ENCODE peak calls at places on chromosomes 12 and 14, in five cellular contexts. X is breast epithelium, H is pancreas, G is thyroid gland, Y is IMR-90. E is an unnamed sample.

GRCh38 chr14:60323199-60323891 is 74.3 kb downstream of the PPM1A start:
- DNase-seq in Y (no peak), X (no peak), G (no peak), H (no peak), E (no peak)

GRCh38 chr12:66409195-66409871 is 107.0 kb downstream of the HELB start:
- DNase-seq in G (peak; percentile 7), X (no peak), H (no peak), Y (peak; percentile 80), E (peak; percentile 45)

GRCh38 chr12:78759387-78759786 is 105.2 kb upstream of the SYT1 start:
- DNase-seq in H (no peak), Y (peak; percentile 68), X (no peak), G (no peak), E (no peak)

GRCh38 chr12:15787801-15788200 is 1.4 kb downstream of the EPS8 start:
- DNase-seq in Y (no peak), H (no peak), G (no peak), X (no peak), E (no peak)

GRCh38 chr12:54437243-54437642 is 18.2 kb upstream of the ITGA5 start:
- DNase-seq in Y (no peak), G (no peak), X (no peak), H (no peak), E (no peak)

GRCh38 chr12:82695531-82695930 is 8.8 kb downstream of the TMTC2 start:
- DNase-seq in G (no peak), Y (no peak), H (no peak), X (no peak), E (no peak)

GRCh38 chr12:53222170-53223005 is 9.6 kb downstream of the RARG start:
- DNase-seq in H (no peak), G (no peak), X (no peak), Y (no peak), E (no peak)

GRCh38 chr12:109461846-109462766 is 15.0 kb downstream of the KCTD10 start:
- DNase-seq in H (peak; percentile 45), G (peak; percentile 95), Y (peak; percentile 95), X (peak; percentile 97), E (peak; percentile 76)

GRCh38 chr12:12927211-12928079 is 24.5 kb downstream of the GPRC5D start:
- DNase-seq in G (peak; percentile 92), H (peak; percentile 90), Y (peak; percentile 45), X (peak; percentile 43), E (peak; percentile 93)

GRCh38 chr12:3222306-3222705 is 145.1 kb downstream of the TSPAN9 start:
- DNase-seq in G (no peak), H (no peak), X (no peak), Y (no peak), E (no peak)
- H3K4me1 ChIP-seq in G (peaks cover 13% of the 10 kb centered on the region), H (no peaks in the 10 kb centered on the region), X (peaks cover 9% of the 10 kb centered on the region), Y (peaks cover 29% of the 10 kb centered on the region), E (no peaks in the 10 kb centered on the region)

GRCh38 chr14:69664190-69664742 is 52.9 kb downstream of the SUSD6 start:
- DNase-seq in H (no peak), Y (no peak), X (no peak), G (no peak), E (no peak)

GRCh38 chr14:69662636-69663321 is 51.4 kb downstream of the SUSD6 start:
- DNase-seq in Y (no peak), X (no peak), G (no peak), H (no peak), E (no peak)

GRCh38 chr14:69664865-69665526 is 53.6 kb downstream of the SUSD6 start:
- DNase-seq in Y (no peak), G (peak; percentile 75), H (no peak), X (no peak), E (peak; percentile 55)

GRCh38 chr14:69661194-69661537 is 49.8 kb downstream of the SUSD6 start:
- DNase-seq in H (no peak), G (no peak), X (no peak), Y (no peak), E (no peak)

GRCh38 chr14:69663322-69663686 is 51.9 kb downstream of the SUSD6 start:
- DNase-seq in X (no peak), G (peak; percentile 84), H (no peak), Y (no peak), E (no peak)
- H3K4me1 ChIP-seq in X (peaks cover 46% of the 10 kb centered on the region), G (peaks cover 70% of the 10 kb centered on the region), H (peaks cover 35% of the 10 kb centered on the region), Y (peaks cover 41% of the 10 kb centered on the region), E (peaks cover 57% of the 10 kb centered on the region)

GRCh38 chr14:95151561-95151960 is 5.8 kb downstream of the DICER1 start:
- DNase-seq in X (no peak), G (no peak), H (no peak), Y (no peak), E (no peak)
- H3K4me1 ChIP-seq in X (no peaks in the 10 kb centered on the region), G (peaks cover 70% of the 10 kb centered on the region), H (peaks cover 14% of the 10 kb centered on the region), Y (peaks cover 5% of the 10 kb centered on the region), E (peaks cover 5% of the 10 kb centered on the region)

DNA sequence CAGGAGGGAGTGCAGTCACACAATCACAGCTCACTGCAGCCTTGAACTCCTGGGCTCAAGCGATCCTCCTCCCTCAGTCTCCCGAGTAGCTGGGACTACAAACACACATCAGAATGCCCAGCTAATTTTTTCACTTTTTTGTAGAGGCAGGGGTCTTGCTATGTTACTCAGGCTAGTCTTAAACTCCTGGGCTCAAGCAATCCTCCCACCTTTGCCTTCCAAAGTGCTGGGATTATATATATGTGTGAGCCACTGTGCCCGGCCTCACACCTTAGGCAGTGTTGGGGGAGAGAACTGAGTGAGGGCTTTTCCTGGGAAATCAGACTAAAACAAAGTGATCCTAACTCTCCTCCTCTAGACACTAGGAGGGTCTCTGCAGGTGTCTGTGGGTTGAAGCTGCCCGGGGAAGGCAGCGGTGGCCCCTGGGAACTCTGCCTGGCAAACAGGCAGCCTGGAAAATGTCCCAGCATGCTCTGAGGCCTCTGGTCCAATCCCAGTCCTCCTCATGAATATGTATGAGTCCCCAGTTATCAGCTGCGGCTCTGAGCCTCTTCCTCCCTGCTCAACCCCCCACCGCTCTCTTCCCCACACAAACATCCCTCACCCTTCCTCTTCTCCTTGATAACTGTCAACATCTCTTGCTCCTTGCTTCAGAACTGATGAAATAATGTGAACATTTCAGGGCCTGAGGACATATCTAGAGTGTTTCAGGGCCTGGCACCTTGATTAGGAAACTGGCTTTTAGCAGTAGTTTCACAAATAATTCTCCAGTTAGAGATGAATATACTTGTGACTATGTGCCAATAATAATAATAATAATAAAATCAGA is 7.9 kb upstream of the NAA25 start:
- DNase-seq in G (peak; percentile 13), Y (peak; percentile 61), X (peak; percentile 23), H (peak; percentile 76), E (peak; percentile 65)
- H3K4me1 ChIP-seq in G (no peaks in the 10 kb centered on the region), Y (peaks cover 15% of the 10 kb centered on the region), X (peaks cover under 1% of the 10 kb centered on the region), H (no peaks in the 10 kb centered on the region), E (peaks cover 13% of the 10 kb centered on the region)

DNA sequence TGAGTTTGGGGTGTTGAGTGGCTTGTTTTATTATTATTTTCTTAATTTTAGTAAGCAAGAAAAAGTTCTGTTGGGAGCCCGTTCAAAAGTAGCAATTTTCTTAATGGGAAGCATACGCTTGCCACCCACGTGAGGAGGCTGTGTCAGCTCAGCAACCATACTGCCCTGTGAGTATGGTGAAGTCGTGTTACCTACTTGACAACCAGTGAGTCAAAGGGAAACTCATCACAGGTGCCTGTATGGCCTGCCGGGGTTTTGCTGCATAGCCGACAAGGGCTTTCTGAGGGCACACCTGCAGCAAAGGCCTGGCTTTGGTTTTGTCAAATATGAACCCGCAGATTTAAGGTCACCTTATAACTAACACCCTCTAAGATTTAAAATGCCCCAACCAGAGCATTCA is 31.1 kb downstream of the PITPNM2 start:
- DNase-seq in H (no peak), G (no peak), Y (no peak), X (no peak), E (no peak)
- H3K4me1 ChIP-seq in H (no peaks in the 10 kb centered on the region), G (peaks cover 21% of the 10 kb centered on the region), Y (peaks cover 23% of the 10 kb centered on the region), X (no peaks in the 10 kb centered on the region), E (no peaks in the 10 kb centered on the region)

GRCh38 chr14:104822821-104823615 is 22.1 kb downstream of the ZBTB42 start:
- DNase-seq in H (peak; percentile 10), G (no peak), X (no peak), Y (no peak), E (no peak)

GRCh38 chr14:104827173-104828055 is 26.5 kb downstream of the ZBTB42 start:
- DNase-seq in X (no peak), G (peak; percentile 37), H (no peak), Y (peak; percentile 32), E (peak; percentile 87)

GRCh38 chr14:104826858-104827172 is 25.9 kb downstream of the ZBTB42 start:
- DNase-seq in X (no peak), G (no peak), H (no peak), Y (no peak), E (no peak)

GRCh38 chr14:104824353-104824997 is 23.6 kb downstream of the ZBTB42 start:
- DNase-seq in H (no peak), G (no peak), X (no peak), Y (no peak), E (no peak)

GRCh38 chr14:104826197-104826857 is 25.4 kb downstream of the ZBTB42 start:
- DNase-seq in G (peak; percentile 91), X (peak; percentile 85), H (peak; percentile 87), Y (peak; percentile 60), E (peak; percentile 88)
- H3K4me1 ChIP-seq in G (peaks cover 17% of the 10 kb centered on the region), X (peaks cover 10% of the 10 kb centered on the region), H (peaks cover 10% of the 10 kb centered on the region), Y (peaks cover 7% of the 10 kb centered on the region), E (peaks cover 3% of the 10 kb centered on the region)